ENCODE peak calls at places on chromosomes 3 and 15, in six cellular contexts. Y is omental fat pad, U is activated B cell treated with CpG ODN at 0.5 μM for 24 hours, D is mesothelial cell of epicardium, C is natural killer cell, G is GM10248. W is an unnamed sample.

GRCh38 chr15:101775136-101775535 is 28.2 kb upstream of the OR4F6 start:
- DNase-seq in Y (no peak), U (no peak), D (no peak), C (no peak), G (no peak), W (no peak)

GRCh38 chr3:78742041-78742440 is 1025.8 kb downstream of the ROBO1 start:
- DNase-seq in Y (no peak), U (no peak), D (no peak), C (no peak), G (no peak), W (no peak)

GRCh38 chr15:68277131-68277604 is 377 bp upstream of the FEM1B start:
- DNase-seq in Y (no peak), U (no peak), D (no peak), C (no peak), G (no peak), W (peak)

GRCh38 chr3:48125026-48125704 is 63.1 kb downstream of the CDC25A start:
- DNase-seq in Y (no peak), U (no peak), D (no peak), C (no peak), G (no peak), W (no peak)

GRCh38 chr15:92733934-92734521 is 78.5 kb upstream of the FAM174B start:
- DNase-seq in Y (no peak), U (no peak), D (no peak), C (no peak), G (no peak), W (no peak)

GRCh38 chr3:194273396-194274310 is 77.5 kb downstream of the CPN2 start:
- DNase-seq in Y (peak), U (no peak), D (peak), C (no peak), G (no peak), W (no peak)

GRCh38 chr3:194103475-194103874 is 32.5 kb upstream of the HES1 start:
- DNase-seq in Y (no peak), U (peak), D (no peak), C (no peak), G (peak), W (no peak)

GRCh38 chr3:50559702-50560101 is 7.8 kb downstream of the C3orf18 start:
- DNase-seq in Y (no peak), U (no peak), D (no peak), C (no peak), G (no peak), W (no peak)

GRCh38 chr3:122313261-122313660 is 11.8 kb upstream of the CSTA start:
- DNase-seq in Y (no peak), U (no peak), D (no peak), C (no peak), G (no peak), W (no peak)

GRCh38 chr15:73838795-73839565 is 34.4 kb upstream of the TBC1D21 start:
- DNase-seq in Y (no peak), U (no peak), D (no peak), C (no peak), G (no peak), W (no peak)

GRCh38 chr3:128439226-128439625 is 27.5 kb downstream of the DNAJB8 start:
- DNase-seq in Y (no peak), U (no peak), D (no peak), C (no peak), G (no peak), W (no peak)

GRCh38 chr3:24505678-24506560 is 11.3 kb upstream of the THRB start:
- DNase-seq in Y (no peak), U (no peak), D (no peak), C (no peak), G (no peak), W (no peak)

GRCh38 chr3:28726840-28727239 is 378.2 kb upstream of the AZI2 start:
- DNase-seq in Y (no peak), U (no peak), D (no peak), C (no peak), G (peak), W (peak)
- TF ChIP-seq CTCF in Y (no peak), U (no peak), D (peak), C (no peak), G (peak), W (peak)

DNA sequence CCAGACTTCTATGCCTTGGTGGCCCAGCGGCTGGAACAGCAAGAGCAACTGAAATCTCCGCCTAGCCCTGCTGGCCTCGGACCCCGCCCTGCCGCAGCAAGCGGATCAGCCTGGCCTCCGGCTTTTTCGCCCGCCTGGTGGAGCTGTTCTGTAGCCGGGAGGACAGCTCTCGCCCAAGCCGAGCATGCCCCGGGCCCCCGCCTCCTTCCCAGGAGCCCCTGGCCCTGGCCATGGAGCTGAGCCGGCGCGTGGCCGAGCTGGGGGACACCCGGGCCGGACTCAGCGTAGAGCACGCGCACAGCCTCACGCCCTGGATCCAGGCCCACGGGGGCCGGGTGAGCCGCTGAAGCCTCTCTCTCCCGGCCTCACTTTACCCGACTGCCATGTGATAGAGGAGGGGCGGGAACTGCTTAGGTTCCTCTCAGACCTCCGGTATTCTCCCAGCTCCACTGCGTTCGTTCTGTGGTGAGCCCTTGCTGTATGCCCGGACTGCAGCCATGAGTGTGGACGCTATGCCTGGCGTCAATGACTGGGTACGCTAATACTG is 24.1 kb upstream of the MRPL3 start:
- DNase-seq in Y (no peak), U (no peak), D (peak), C (no peak), G (peak), W (no peak)
- TF ChIP-seq CTCF in Y (no peak), U (no peak), D (no peak), C (no peak), G (no peak), W (no peak)

GRCh38 chr15:90301901-90302300 is 36.4 kb downstream of the NGRN start:
- DNase-seq in Y (no peak), U (no peak), D (no peak), C (no peak), G (no peak), W (no peak)

GRCh38 chr15:90305932-90306331 is 40.5 kb downstream of the NGRN start:
- DNase-seq in Y (no peak), U (no peak), D (no peak), C (no peak), G (no peak), W (no peak)

GRCh38 chr15:90309050-90309449 is 43.0 kb upstream of the ZNF774 start:
- DNase-seq in Y (no peak), U (no peak), D (no peak), C (no peak), G (no peak), W (no peak)

GRCh38 chr15:90307661-90308060 is 42.2 kb downstream of the NGRN start:
- DNase-seq in Y (no peak), U (no peak), D (no peak), C (no peak), G (no peak), W (no peak)

GRCh38 chr15:90306560-90306959 is 41.1 kb downstream of the NGRN start:
- DNase-seq in Y (no peak), U (no peak), D (no peak), C (no peak), G (peak), W (no peak)
- TF ChIP-seq CTCF in Y (no peak), U (no peak), D (no peak), C (no peak), G (peak), W (no peak)

GRCh38 chr3:5122741-5123706 is 932 bp downstream of the ARL8B start:
- DNase-seq in Y (no peak), U (no peak), D (no peak), C (no peak), G (peak), W (no peak)
- TF ChIP-seq CTCF in Y (no peak), U (no peak), D (no peak), C (no peak), G (no peak), W (no peak)

DNA sequence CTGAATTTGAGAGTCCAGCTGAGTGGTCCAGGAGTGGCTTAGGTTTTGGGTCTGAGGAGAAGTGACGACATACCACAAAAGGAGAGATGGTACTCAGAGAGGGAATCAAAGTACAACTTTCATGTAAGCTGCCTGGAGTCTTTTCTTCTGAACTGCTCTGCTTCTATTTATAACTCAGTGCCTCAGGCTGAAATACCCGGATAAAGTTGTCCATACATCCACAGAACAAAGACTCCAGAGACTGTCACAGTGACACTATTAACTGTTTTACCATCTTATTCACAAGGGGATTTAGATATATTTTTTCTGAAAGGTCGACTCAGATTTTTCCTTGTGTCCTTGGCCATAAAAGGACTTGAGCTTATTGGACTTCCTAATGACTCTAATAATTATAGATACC is 264.3 kb upstream of the DNAJC19 start:
- DNase-seq in Y (no peak), U (no peak), D (no peak), C (no peak), G (no peak), W (no peak)
- TF ChIP-seq CTCF in Y (no peak), U (no peak), D (no peak), C (no peak), G (no peak), W (no peak)

GRCh38 chr15:66738595-66738994 is 36.6 kb downstream of the SMAD6 start:
- DNase-seq in Y (no peak), U (no peak), D (no peak), C (no peak), G (no peak), W (no peak)

GRCh38 chr15:66737243-66738010 is 35.4 kb downstream of the SMAD6 start:
- DNase-seq in Y (no peak), U (no peak), D (no peak), C (no peak), G (no peak), W (no peak)

GRCh38 chr15:66739287-66739686 is 37.3 kb downstream of the SMAD6 start:
- DNase-seq in Y (no peak), U (no peak), D (no peak), C (no peak), G (no peak), W (no peak)

GRCh38 chr15:66735909-66736305 is 33.9 kb downstream of the SMAD6 start:
- DNase-seq in Y (no peak), U (no peak), D (no peak), C (no peak), G (no peak), W (no peak)

GRCh38 chr15:66738116-66738515 is 36.1 kb downstream of the SMAD6 start:
- DNase-seq in Y (no peak), U (no peak), D (no peak), C (no peak), G (no peak), W (no peak)
- TF ChIP-seq CTCF in Y (no peak), U (no peak), D (no peak), C (no peak), G (no peak), W (no peak)

GRCh38 chr3:7074217-7074616 is 213.3 kb downstream of the GRM7 start:
- DNase-seq in Y (no peak), U (no peak), D (no peak), C (no peak), G (no peak), W (no peak)
- TF ChIP-seq CTCF in Y (no peak), U (no peak), D (no peak), C (no peak), G (no peak), W (no peak)

GRCh38 chr15:26070095-26070532 is 207.0 kb upstream of the ATP10A start:
- DNase-seq in Y (no peak), U (no peak), D (no peak), C (no peak), G (no peak), W (no peak)

GRCh38 chr15:26069204-26069603 is 206.1 kb upstream of the ATP10A start:
- DNase-seq in Y (no peak), U (no peak), D (no peak), C (no peak), G (no peak), W (peak)

GRCh38 chr15:26066896-26067295 is 203.8 kb upstream of the ATP10A start:
- DNase-seq in Y (no peak), U (no peak), D (no peak), C (no peak), G (no peak), W (no peak)

GRCh38 chr15:26065723-26066122 is 202.6 kb upstream of the ATP10A start:
- DNase-seq in Y (no peak), U (no peak), D (no peak), C (no peak), G (no peak), W (no peak)
- TF ChIP-seq CTCF in Y (no peak), U (no peak), D (no peak), C (no peak), G (no peak), W (no peak)

GRCh38 chr3:119376758-119377157 is 82.6 kb downstream of the ARHGAP31 start:
- DNase-seq in Y (no peak), U (no peak), D (no peak), C (no peak), G (no peak), W (no peak)

GRCh38 chr3:119375510-119375909 is 81.3 kb downstream of the ARHGAP31 start:
- DNase-seq in Y (no peak), U (no peak), D (no peak), C (no peak), G (no peak), W (no peak)

GRCh38 chr3:119382134-119382533 is 81.3 kb downstream of the TMEM39A start:
- DNase-seq in Y (no peak), U (no peak), D (no peak), C (no peak), G (no peak), W (no peak)

GRCh38 chr3:119378259-119378658 is 84.1 kb downstream of the ARHGAP31 start:
- DNase-seq in Y (no peak), U (no peak), D (no peak), C (no peak), G (no peak), W (no peak)

GRCh38 chr3:119380697-119381096 is 82.7 kb downstream of the TMEM39A start:
- DNase-seq in Y (no peak), U (no peak), D (no peak), C (no peak), G (no peak), W (no peak)
- TF ChIP-seq CTCF in Y (no peak), U (no peak), D (no peak), C (no peak), G (no peak), W (no peak)

DNA sequence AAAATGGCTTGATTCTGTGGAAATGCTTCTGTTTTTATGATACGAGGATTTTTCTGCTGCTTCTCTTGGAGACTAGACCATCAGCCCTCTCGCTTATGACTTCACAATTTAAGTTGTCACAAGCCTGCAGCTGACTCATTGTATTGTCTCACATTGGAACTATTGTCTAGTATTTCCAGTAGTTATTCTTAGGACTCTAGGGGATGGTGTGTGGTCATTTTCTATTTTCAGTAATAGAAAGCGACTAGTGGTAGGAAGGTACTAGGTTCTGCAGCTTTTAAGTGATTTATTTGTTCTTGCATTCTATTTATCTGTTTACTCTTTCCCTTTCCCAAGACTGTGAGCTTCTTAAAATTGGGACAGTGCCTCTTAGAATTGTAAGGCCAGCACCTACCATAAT is 66.3 kb upstream of the CRTC3 start:
- DNase-seq in Y (no peak), U (no peak), D (no peak), C (no peak), G (peak), W (no peak)
- TF ChIP-seq CTCF in Y (no peak), U (no peak), D (no peak), C (no peak), G (no peak), W (no peak)